ENCODE peak calls at places on chromosomes 7 and 10, in nine cellular contexts. C is NCI-H146; Q is endothelial cell; E is H9; G is neural crest cell; S is H54; Z is NCI-H187; Y is stimulated activated CD4-positive, alpha-beta T cell treated with anti-CD3 and anti-CD28 coated beads, Interleukin-15, amount 100 ng/mL, for 1 hour; K is dorsolateral prefrontal cortex. A is an unnamed sample.

GRCh38 chr7:155223021-155223420 is 74.7 kb upstream of the INSIG1 start:
- DNase-seq in C (no peak), Q (no peak), E (no peak), G (no peak), S (no peak), Z (no peak), Y (no peak), K (no peak), A (no peak)

GRCh38 chr7:123732413-123733091 is 16.3 kb downstream of the WASL start:
- DNase-seq in C (no peak), Q (no peak), E (no peak), G (no peak), S (no peak), Z (no peak), Y (no peak), K (no peak), A (no peak)

GRCh38 chr7:92478095-92478494 is 349 bp upstream of the ERVW-1 start:
- DNase-seq in C (no peak), Q (no peak), E (no peak), G (no peak), S (no peak), Z (no peak), Y (no peak), K (no peak), A (no peak)

GRCh38 chr10:5291501-5292195 is 73.1 kb upstream of the UCN3 start:
- DNase-seq in C (no peak), Q (no peak), E (no peak), G (no peak), S (peak; percentile 34), Z (no peak), Y (no peak), K (no peak), A (peak; percentile 27)

GRCh38 chr10:112137381-112137987 is 46.1 kb downstream of the GPAM start:
- DNase-seq in C (peak; percentile 53), Q (peak; percentile 94), E (peak; percentile 91), G (peak; percentile 96), S (peak; percentile 78), Z (no peak), Y (peak; percentile 18), K (peak; percentile 90), A (peak; percentile 49)

GRCh38 chr10:12179616-12180015 is 16.1 kb downstream of the NUDT5 start:
- DNase-seq in C (no peak), Q (no peak), E (no peak), G (no peak), S (no peak), Z (no peak), Y (no peak), K (no peak), A (no peak)

GRCh38 chr7:156004265-156005201 is 192.3 kb upstream of the SHH start:
- DNase-seq in C (no peak), Q (no peak), E (peak; percentile 23), G (no peak), S (no peak), Z (no peak), Y (no peak), K (no peak), A (no peak)

GRCh38 chr10:110399163-110400094 is 94.7 kb upstream of the SMNDC1 start:
- DNase-seq in C (no peak), Q (no peak), E (no peak), G (no peak), S (peak; percentile 54), Z (no peak), Y (no peak), K (no peak), A (peak; percentile 73)

GRCh38 chr7:77383333-77383740 is 32.8 kb downstream of the GSAP start:
- DNase-seq in C (no peak), Q (no peak), E (no peak), G (no peak), S (no peak), Z (no peak), Y (no peak), K (no peak), A (no peak)

GRCh38 chr7:16812542-16813231 is 7.9 kb upstream of the AGR2 start:
- DNase-seq in C (no peak), Q (no peak), E (no peak), G (no peak), S (no peak), Z (no peak), Y (no peak), K (no peak), A (no peak)

GRCh38 chr7:128115326-128115820 is 84.1 kb upstream of the LRRC4 start:
- DNase-seq in C (no peak), Q (no peak), E (no peak), G (no peak), S (no peak), Z (no peak), Y (no peak), K (no peak), A (no peak)

GRCh38 chr10:10256860-10257259 is 760.8 kb upstream of the CELF2 start:
- DNase-seq in C (no peak), Q (no peak), E (no peak), G (no peak), S (no peak), Z (no peak), Y (no peak), K (no peak), A (no peak)

GRCh38 chr10:24207781-24208611 is 942 bp upstream of the KIAA1217 start:
- DNase-seq in C (no peak), Q (peak; percentile 59), E (no peak), G (no peak), S (no peak), Z (no peak), Y (no peak), K (no peak), A (no peak)

GRCh38 chr10:11760861-11761260 is 18.7 kb downstream of the ECHDC3 start:
- DNase-seq in C (no peak), Q (no peak), E (no peak), G (no peak), S (no peak), Z (no peak), Y (no peak), K (no peak), A (no peak)

GRCh38 chr10:25493122-25493893 is 318.5 kb downstream of the GPR158 start:
- DNase-seq in C (peak; percentile 82), Q (peak; percentile 21), E (peak; percentile 90), G (peak; percentile 12), S (peak; percentile 44), Z (no peak), Y (no peak), K (no peak), A (peak; percentile 85)

A was measured in foreskin melanocyte.